ENCODE peak calls at places on chromosome 7, in four cellular contexts. One of them, this sample, is unnamed.

GRCh38 chr7:28296571-28297483 is 115.5 kb upstream of the CREB5 start:
- DNase-seq in epithelial cell of esophagus: peak
- DNase-seq in activated CD8-positive, alpha-beta T cell treated with anti-CD3 and anti-CD28 coated beads for 36 hours: peak
- DNase-seq in CD8-positive, alpha-beta T cell: peak
- DNase-seq in this sample: peak

GRCh38 chr7:109901916-109902315 is 1189.0 kb upstream of the LRRN3 start:
- DNase-seq in epithelial cell of esophagus: peak
- DNase-seq in CD8-positive, alpha-beta T cell: no peak
- DNase-seq in activated CD8-positive, alpha-beta T cell treated with anti-CD3 and anti-CD28 coated beads for 36 hours: no peak
- DNase-seq in this sample: no peak

GRCh38 chr7:106217089-106217542 is 67.7 kb downstream of the NAMPT start:
- DNase-seq in epithelial cell of esophagus: peak
- DNase-seq in CD8-positive, alpha-beta T cell: no peak
- DNase-seq in activated CD8-positive, alpha-beta T cell treated with anti-CD3 and anti-CD28 coated beads for 36 hours: no peak
- DNase-seq in this sample: no peak

GRCh38 chr7:18530224-18531179 is 35.0 kb downstream of the HDAC9 start:
- DNase-seq in CD8-positive, alpha-beta T cell: no peak
- DNase-seq in epithelial cell of esophagus: no peak
- DNase-seq in activated CD8-positive, alpha-beta T cell treated with anti-CD3 and anti-CD28 coated beads for 36 hours: no peak
- DNase-seq in this sample: no peak

GRCh38 chr7:155544485-155544884 is 1.9 kb downstream of the CNPY1 start:
- DNase-seq in epithelial cell of esophagus: no peak
- DNase-seq in CD8-positive, alpha-beta T cell: no peak
- DNase-seq in activated CD8-positive, alpha-beta T cell treated with anti-CD3 and anti-CD28 coated beads for 36 hours: no peak
- DNase-seq in this sample: no peak

GRCh38 chr7:137025469-137026175 is 157.2 kb downstream of the CHRM2 start:
- DNase-seq in CD8-positive, alpha-beta T cell: no peak
- DNase-seq in activated CD8-positive, alpha-beta T cell treated with anti-CD3 and anti-CD28 coated beads for 36 hours: no peak
- DNase-seq in epithelial cell of esophagus: no peak
- DNase-seq in this sample: no peak

GRCh38 chr7:148011753-148012152 is 578.8 kb upstream of the C7orf33 start:
- DNase-seq in epithelial cell of esophagus: no peak
- DNase-seq in activated CD8-positive, alpha-beta T cell treated with anti-CD3 and anti-CD28 coated beads for 36 hours: no peak
- DNase-seq in CD8-positive, alpha-beta T cell: no peak
- DNase-seq in this sample: no peak

GRCh38 chr7:138891446-138891810 is 89.8 kb downstream of the KIAA1549 start:
- DNase-seq in CD8-positive, alpha-beta T cell: no peak
- DNase-seq in activated CD8-positive, alpha-beta T cell treated with anti-CD3 and anti-CD28 coated beads for 36 hours: no peak
- DNase-seq in epithelial cell of esophagus: no peak
- DNase-seq in this sample: no peak

GRCh38 chr7:44073664-44074348 is 8.4 kb upstream of the PGAM2 start:
- DNase-seq in CD8-positive, alpha-beta T cell: peak
- DNase-seq in epithelial cell of esophagus: peak
- DNase-seq in activated CD8-positive, alpha-beta T cell treated with anti-CD3 and anti-CD28 coated beads for 36 hours: peak
- DNase-seq in this sample: peak

GRCh38 chr7:78296689-78297371 is 498.3 kb downstream of the PHTF2 start:
- DNase-seq in CD8-positive, alpha-beta T cell: no peak
- DNase-seq in activated CD8-positive, alpha-beta T cell treated with anti-CD3 and anti-CD28 coated beads for 36 hours: no peak
- DNase-seq in epithelial cell of esophagus: peak
- DNase-seq in this sample: no peak

GRCh38 chr7:134704827-134705226 is 58.2 kb downstream of the BPGM start:
- DNase-seq in CD8-positive, alpha-beta T cell: no peak
- DNase-seq in epithelial cell of esophagus: no peak
- DNase-seq in activated CD8-positive, alpha-beta T cell treated with anti-CD3 and anti-CD28 coated beads for 36 hours: no peak
- DNase-seq in this sample: no peak
- TF ChIP-seq CTCF in CD8-positive, alpha-beta T cell: no peak
- TF ChIP-seq CTCF in epithelial cell of esophagus: no peak
- TF ChIP-seq CTCF in activated CD8-positive, alpha-beta T cell treated with anti-CD3 and anti-CD28 coated beads for 36 hours: no peak
- TF ChIP-seq CTCF in this sample: no peak

GRCh38 chr7:111853231-111853990 is 291.1 kb upstream of the IMMP2L start:
- DNase-seq in epithelial cell of esophagus: no peak
- DNase-seq in activated CD8-positive, alpha-beta T cell treated with anti-CD3 and anti-CD28 coated beads for 36 hours: no peak
- DNase-seq in CD8-positive, alpha-beta T cell: no peak
- DNase-seq in this sample: no peak

GRCh38 chr7:111858331-111858730 is 296.0 kb upstream of the IMMP2L start:
- DNase-seq in epithelial cell of esophagus: no peak
- DNase-seq in activated CD8-positive, alpha-beta T cell treated with anti-CD3 and anti-CD28 coated beads for 36 hours: no peak
- DNase-seq in CD8-positive, alpha-beta T cell: no peak
- DNase-seq in this sample: no peak

GRCh38 chr7:111852081-111852480 is 289.8 kb upstream of the IMMP2L start:
- DNase-seq in activated CD8-positive, alpha-beta T cell treated with anti-CD3 and anti-CD28 coated beads for 36 hours: no peak
- DNase-seq in CD8-positive, alpha-beta T cell: no peak
- DNase-seq in epithelial cell of esophagus: no peak
- DNase-seq in this sample: no peak

GRCh38 chr7:111855161-111855841 is 293.0 kb upstream of the IMMP2L start:
- DNase-seq in epithelial cell of esophagus: peak
- DNase-seq in CD8-positive, alpha-beta T cell: no peak
- DNase-seq in activated CD8-positive, alpha-beta T cell treated with anti-CD3 and anti-CD28 coated beads for 36 hours: peak
- DNase-seq in this sample: peak

GRCh38 chr7:111855842-111856227 is 293.5 kb upstream of the IMMP2L start:
- DNase-seq in activated CD8-positive, alpha-beta T cell treated with anti-CD3 and anti-CD28 coated beads for 36 hours: no peak
- DNase-seq in CD8-positive, alpha-beta T cell: no peak
- DNase-seq in epithelial cell of esophagus: peak
- DNase-seq in this sample: peak
- TF ChIP-seq CTCF in activated CD8-positive, alpha-beta T cell treated with anti-CD3 and anti-CD28 coated beads for 36 hours: no peak
- TF ChIP-seq CTCF in CD8-positive, alpha-beta T cell: no peak
- TF ChIP-seq CTCF in epithelial cell of esophagus: peak
- TF ChIP-seq CTCF in this sample: no peak

GRCh38 chr7:103571591-103571990 is 125.6 kb upstream of the SLC26A5 start:
- DNase-seq in activated CD8-positive, alpha-beta T cell treated with anti-CD3 and anti-CD28 coated beads for 36 hours: no peak
- DNase-seq in epithelial cell of esophagus: no peak
- DNase-seq in CD8-positive, alpha-beta T cell: no peak
- DNase-seq in this sample: no peak

GRCh38 chr7:103577059-103577458 is 131.1 kb upstream of the SLC26A5 start:
- DNase-seq in activated CD8-positive, alpha-beta T cell treated with anti-CD3 and anti-CD28 coated beads for 36 hours: no peak
- DNase-seq in CD8-positive, alpha-beta T cell: no peak
- DNase-seq in epithelial cell of esophagus: no peak
- DNase-seq in this sample: no peak

GRCh38 chr7:103574536-103574935 is 128.5 kb upstream of the SLC26A5 start:
- DNase-seq in epithelial cell of esophagus: no peak
- DNase-seq in CD8-positive, alpha-beta T cell: no peak
- DNase-seq in activated CD8-positive, alpha-beta T cell treated with anti-CD3 and anti-CD28 coated beads for 36 hours: no peak
- DNase-seq in this sample: no peak

GRCh38 chr7:103576616-103577015 is 130.6 kb upstream of the SLC26A5 start:
- DNase-seq in CD8-positive, alpha-beta T cell: no peak
- DNase-seq in activated CD8-positive, alpha-beta T cell treated with anti-CD3 and anti-CD28 coated beads for 36 hours: no peak
- DNase-seq in epithelial cell of esophagus: no peak
- DNase-seq in this sample: no peak

DNA sequence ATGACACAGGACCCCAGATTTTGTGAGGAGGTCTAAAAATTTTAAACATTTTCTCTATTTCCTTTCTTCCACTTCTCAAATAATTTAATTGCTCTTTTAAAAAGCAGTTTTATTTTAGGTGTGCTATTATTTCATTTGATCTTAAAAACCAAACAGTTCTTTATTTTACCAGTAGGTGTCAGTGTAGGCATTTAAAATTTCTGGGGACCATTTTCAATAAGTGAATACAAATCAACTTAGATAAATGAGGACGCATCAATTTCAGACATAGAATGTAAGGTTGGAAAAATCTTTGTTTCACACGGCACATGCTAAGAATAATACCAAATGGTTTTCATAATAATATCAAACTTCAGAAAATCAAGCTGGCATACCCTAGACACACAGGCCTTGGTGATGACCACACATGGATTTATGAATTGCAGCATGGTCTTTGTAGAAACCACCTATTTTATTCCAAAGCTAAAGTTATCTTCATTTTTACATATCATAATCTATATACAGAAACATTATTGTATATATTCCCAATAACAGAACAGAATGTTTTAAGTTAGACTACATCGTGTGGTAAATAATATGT is 127.6 kb upstream of the SLC26A5 start:
- DNase-seq in activated CD8-positive, alpha-beta T cell treated with anti-CD3 and anti-CD28 coated beads for 36 hours: no peak
- DNase-seq in CD8-positive, alpha-beta T cell: no peak
- DNase-seq in epithelial cell of esophagus: peak
- DNase-seq in this sample: peak
- TF ChIP-seq CTCF in activated CD8-positive, alpha-beta T cell treated with anti-CD3 and anti-CD28 coated beads for 36 hours: peak
- TF ChIP-seq CTCF in CD8-positive, alpha-beta T cell: peak
- TF ChIP-seq CTCF in epithelial cell of esophagus: peak
- TF ChIP-seq CTCF in this sample: no peak

GRCh38 chr7:71871446-71871845 is 540.7 kb downstream of the CALN1 start:
- DNase-seq in CD8-positive, alpha-beta T cell: no peak
- DNase-seq in activated CD8-positive, alpha-beta T cell treated with anti-CD3 and anti-CD28 coated beads for 36 hours: no peak
- DNase-seq in epithelial cell of esophagus: no peak
- DNase-seq in this sample: no peak
- TF ChIP-seq CTCF in CD8-positive, alpha-beta T cell: no peak
- TF ChIP-seq CTCF in activated CD8-positive, alpha-beta T cell treated with anti-CD3 and anti-CD28 coated beads for 36 hours: no peak
- TF ChIP-seq CTCF in epithelial cell of esophagus: no peak
- TF ChIP-seq CTCF in this sample: no peak

GRCh38 chr7:83976302-83976701 is 218.3 kb downstream of the SEMA3A start:
- DNase-seq in activated CD8-positive, alpha-beta T cell treated with anti-CD3 and anti-CD28 coated beads for 36 hours: no peak
- DNase-seq in epithelial cell of esophagus: peak
- DNase-seq in CD8-positive, alpha-beta T cell: no peak
- DNase-seq in this sample: peak
- TF ChIP-seq CTCF in activated CD8-positive, alpha-beta T cell treated with anti-CD3 and anti-CD28 coated beads for 36 hours: peak
- TF ChIP-seq CTCF in epithelial cell of esophagus: peak
- TF ChIP-seq CTCF in CD8-positive, alpha-beta T cell: peak
- TF ChIP-seq CTCF in this sample: peak

GRCh38 chr7:47792521-47793121 is 155.6 kb downstream of the PKD1L1 start:
- DNase-seq in epithelial cell of esophagus: peak
- DNase-seq in activated CD8-positive, alpha-beta T cell treated with anti-CD3 and anti-CD28 coated beads for 36 hours: no peak
- DNase-seq in CD8-positive, alpha-beta T cell: no peak
- DNase-seq in this sample: no peak
- TF ChIP-seq CTCF in epithelial cell of esophagus: peak
- TF ChIP-seq CTCF in activated CD8-positive, alpha-beta T cell treated with anti-CD3 and anti-CD28 coated beads for 36 hours: no peak
- TF ChIP-seq CTCF in CD8-positive, alpha-beta T cell: no peak
- TF ChIP-seq CTCF in this sample: no peak

This sample was measured in GM20000.